ENCODE peak calls at places on chromosome 1, in seven cellular contexts. E is HL-60; F is uterus; G is body of pancreas; S is CD8-positive, alpha-beta T cell; O is astrocyte; K is ovary. Z is an unnamed sample. For H3K27me3, the result is how much of the 10 kb centered on the place peaks cover.

GRCh38 chr1:41802532-41803501 is 115.9 kb downstream of the HIVEP3 start:
- DNase-seq in E (peak), F (peak), G (peak), S (peak), O (no peak), K (peak), Z (no peak)

GRCh38 chr1:119275145-119275929 is 93.2 kb upstream of the HAO2 start:
- DNase-seq in E (peak), F (peak), G (peak), S (peak), O (peak), K (peak), Z (peak)

GRCh38 chr1:201597551-201598230 is 58.8 kb downstream of the NAV1 start:
- DNase-seq in E (peak), F (no peak), G (peak), S (no peak), O (no peak), K (no peak), Z (no peak)

GRCh38 chr1:54428838-54429513 is 22.8 kb upstream of the SSBP3 start:
- DNase-seq in E (no peak), F (no peak), G (no peak), S (no peak), O (no peak), K (no peak), Z (no peak)

GRCh38 chr1:33324677-33325417 is 3.9 kb upstream of the A3GALT2 start:
- DNase-seq in E (no peak), F (no peak), G (no peak), S (no peak), O (no peak), K (no peak), Z (no peak)

GRCh38 chr1:214952648-214953047 is 129.9 kb upstream of the KCNK2 start:
- DNase-seq in E (no peak), F (no peak), G (no peak), S (no peak), O (no peak), K (no peak), Z (no peak)

GRCh38 chr1:26472901-26473845 is 933 bp downstream of the HMGN2 start:
- DNase-seq in E (peak), F (peak), G (peak), S (peak), O (peak), K (peak), Z (peak)

GRCh38 chr1:55129194-55129728 is 85.9 kb downstream of the USP24 start:
- DNase-seq in E (peak), F (no peak), G (peak), S (no peak), O (peak), K (no peak), Z (no peak)

GRCh38 chr1:157279157-157280140 is 141.3 kb upstream of the ETV3 start:
- DNase-seq in E (no peak), F (no peak), G (peak), S (no peak), O (no peak), K (no peak), Z (no peak)

GRCh38 chr1:70499695-70500094 is 88.6 kb downstream of the CTH start:
- DNase-seq in E (no peak), F (no peak), G (no peak), S (no peak), O (no peak), K (no peak), Z (no peak)

GRCh38 chr1:16076871-16077250 is 3.4 kb upstream of the FAM131C start:
- DNase-seq in E (no peak), F (no peak), G (no peak), S (no peak), O (peak), K (no peak), Z (no peak)
- H3K27ac ChIP-seq in E (no peak), F (peak), G (no peak), S (no peak), O (peak), K (no peak), Z (no peak)

GRCh38 chr1:21270086-21270689 is 20.1 kb downstream of the ECE1 start:
- DNase-seq in E (peak), F (peak), G (peak), S (peak), O (no peak), K (peak), Z (peak)
- TF ChIP-seq CTCF in E (peak), F (peak), G (peak), S (peak), O (peak), K (peak), Z (peak)

GRCh38 chr1:169682077-169682476 is 29.3 kb downstream of the SELL start:
- DNase-seq in E (no peak), F (no peak), G (no peak), S (no peak), O (no peak), K (no peak), Z (no peak)

GRCh38 chr1:169676001-169676400 is 35.4 kb downstream of the SELL start:
- DNase-seq in E (no peak), F (no peak), G (no peak), S (no peak), O (peak), K (no peak), Z (no peak)

GRCh38 chr1:169681094-169681493 is 30.3 kb downstream of the SELL start:
- DNase-seq in E (no peak), F (no peak), G (no peak), S (no peak), O (no peak), K (no peak), Z (no peak)

GRCh38 chr1:169680377-169681019 is 30.9 kb downstream of the SELL start:
- DNase-seq in E (no peak), F (no peak), G (no peak), S (no peak), O (no peak), K (no peak), Z (no peak)

DNA sequence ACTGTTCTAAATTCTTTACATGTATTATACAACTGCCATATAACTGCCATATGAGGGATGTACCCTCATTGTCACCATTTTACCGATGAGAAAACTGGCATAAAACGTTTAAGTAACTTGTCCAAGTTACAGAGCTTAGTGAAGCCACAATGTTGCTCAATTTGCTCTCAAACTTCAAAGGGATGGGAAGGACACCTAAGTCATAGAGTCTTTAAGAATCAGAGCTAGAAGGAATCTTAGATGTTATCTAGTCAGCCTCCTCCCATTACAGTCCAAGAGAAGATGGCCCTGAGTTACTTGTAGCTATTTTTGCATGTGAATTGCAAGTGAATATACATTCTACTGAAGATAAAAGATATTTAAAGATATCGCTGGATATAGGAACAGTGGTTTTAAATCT is 31.7 kb downstream of the SELL start:
- DNase-seq in E (no peak), F (no peak), G (no peak), S (no peak), O (no peak), K (no peak), Z (no peak)
- H3K27me3 ChIP-seq in E (under half), F (under half), G (under half), S (under half), O (under half), K (under half), Z (under half)

GRCh38 chr1:242811092-242811840 is 286.8 kb upstream of the PLD5 start:
- DNase-seq in E (no peak), F (no peak), G (no peak), S (no peak), O (peak), K (no peak), Z (no peak)
- H3K27ac ChIP-seq in E (no peak), F (no peak), G (no peak), S (no peak), O (no peak), K (no peak), Z (no peak)

GRCh38 chr1:182549346-182549745 is 39.7 kb downstream of the RNASEL start:
- DNase-seq in E (no peak), F (no peak), G (no peak), S (no peak), O (no peak), K (no peak), Z (no peak)
- TF ChIP-seq CTCF in E (no peak), F (no peak), G (no peak), S (no peak), O (no peak), K (no peak), Z (no peak)

DNA sequence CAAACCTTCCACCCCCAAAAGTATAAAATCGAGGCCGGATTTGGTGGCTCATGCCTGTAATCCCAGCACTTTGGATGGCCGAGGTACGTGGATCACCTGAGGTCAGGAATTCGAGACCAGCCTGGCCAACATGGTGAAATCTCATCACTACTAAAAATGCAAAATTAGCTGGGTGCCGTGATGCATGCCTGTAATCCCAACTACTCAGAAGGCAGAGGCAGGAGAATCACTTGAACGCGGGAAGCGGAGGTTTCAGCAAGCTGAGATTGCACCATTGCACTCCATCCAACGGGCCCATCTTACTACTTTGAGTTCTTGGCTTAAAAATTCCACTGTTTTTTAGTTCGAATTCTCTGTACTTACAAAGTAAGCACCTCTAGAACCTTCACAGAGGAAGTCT is 11.0 kb downstream of the KLHDC8A start:
- DNase-seq in E (no peak), F (no peak), G (no peak), S (no peak), O (no peak), K (no peak), Z (no peak)
- H3K27me3 ChIP-seq in E (under half), F (under half), G (under half), S (under half), O (under half), K (under half), Z (under half)

Z was measured in CD4-positive, alpha-beta T cell.